ENCODE peak calls at places on chromosomes 3 and 15, in eight cellular contexts. D is C1 segment of cervical spinal cord; K is kidney; X is uterus; O is non-pigmented ciliary epithelial cell; Z is NCI-H1092 treated with DMSO at 0.1 percent for 48 hours; L is nephron progenitor cell; M is stimulated activated CD4-positive, alpha-beta T cell treated with anti-CD3 and anti-CD28 coated beads, Interleukin-2, amount 100 ng/mL, for 48 hours. P is an unnamed sample.

GRCh38 chr3:101009386-101009785 is 16.2 kb upstream of the ABI3BP start:
- DNase-seq in K (no peak), L (no peak), X (no peak), O (no peak), Z (no peak), M (no peak), D (no peak), P (no peak)

GRCh38 chr3:31103623-31104180 is 209.2 kb upstream of the GADL1 start:
- DNase-seq in O (no peak), L (no peak), M (no peak), X (no peak), K (no peak), D (no peak), Z (no peak), P (no peak)

GRCh38 chr3:164094546-164094945 is 983.8 kb downstream of the SI start:
- DNase-seq in L (no peak), X (no peak), O (no peak), M (no peak), K (no peak), Z (no peak), D (no peak), P (no peak)

GRCh38 chr3:195715583-195716266 is 5.1 kb upstream of the MUC20 start:
- DNase-seq in L (no peak), Z (no peak), O (no peak), D (no peak), X (no peak), K (peak; percentile 37), M (peak; percentile 21), P (no peak)

GRCh38 chr3:157746391-157746790 is 243.2 kb upstream of the VEPH1 start:
- DNase-seq in M (no peak), X (no peak), K (no peak), O (no peak), D (no peak), L (no peak), Z (no peak), P (no peak)

GRCh38 chr3:10551821-10552630 is 46.6 kb upstream of the ATP2B2 start:
- DNase-seq in Z (no peak), L (no peak), M (peak; percentile 79), O (peak; percentile 6), X (no peak), D (no peak), K (no peak), P (peak; percentile 27)

GRCh38 chr15:29345549-29346525 is 76.2 kb upstream of the NSMCE3 start:
- DNase-seq in X (no peak), O (no peak), K (no peak), M (no peak), L (peak; percentile 14), Z (no peak), D (no peak), P (peak; percentile 67)

GRCh38 chr15:30059771-30060170 is 23.0 kb upstream of the GOLGA8J start:
- DNase-seq in L (no peak), Z (no peak), D (no peak), K (no peak), O (no peak), X (no peak), M (no peak), P (no peak)

GRCh38 chr3:63519426-63519825 is 133.0 kb upstream of the SNTN start:
- DNase-seq in Z (no peak), X (no peak), O (no peak), M (no peak), L (no peak), D (no peak), K (no peak), P (no peak)

GRCh38 chr3:127779747-127780146 is 42.6 kb downstream of the MGLL start:
- DNase-seq in L (no peak), Z (no peak), O (no peak), X (no peak), M (no peak), K (no peak), D (no peak), P (no peak)

GRCh38 chr15:85097250-85097649 is 115.6 kb downstream of the PDE8A start:
- DNase-seq in D (no peak), L (no peak), Z (no peak), K (no peak), M (no peak), X (no peak), O (no peak), P (no peak)

GRCh38 chr3:15520804-15521572 is 518 bp downstream of the COLQ start:
- DNase-seq in L (no peak), M (no peak), X (no peak), D (no peak), O (no peak), K (no peak), Z (no peak), P (no peak)

GRCh38 chr3:41933154-41933676 is 28.7 kb downstream of the ULK4 start:
- DNase-seq in Z (no peak), K (no peak), X (no peak), M (no peak), D (no peak), L (no peak), O (peak; percentile 41), P (no peak)

GRCh38 chr3:4761759-4762158 is 217.5 kb upstream of the BHLHE40 start:
- DNase-seq in L (no peak), D (no peak), Z (no peak), O (no peak), K (no peak), X (no peak), M (no peak), P (no peak)

GRCh38 chr15:87267798-87268197 is 988.7 kb downstream of the NTRK3 start:
- DNase-seq in X (no peak), D (no peak), O (peak; percentile 38), K (no peak), L (no peak), Z (no peak), M (no peak), P (no peak)

GRCh38 chr3:178833696-178834095 is 237.9 kb downstream of the ZMAT3 start:
- DNase-seq in D (no peak), L (no peak), K (no peak), Z (no peak), O (no peak), M (no peak), X (no peak), P (no peak)

GRCh38 chr3:170154569-170155143 is 26.9 kb downstream of the PHC3 start:
- DNase-seq in X (no peak), L (no peak), Z (no peak), D (no peak), O (no peak), M (no peak), K (no peak), P (no peak)

GRCh38 chr3:11724615-11725339 is 81.1 kb upstream of the VGLL4 start:
- DNase-seq in Z (no peak), K (no peak), D (no peak), L (no peak), M (no peak), X (no peak), O (no peak), P (no peak)

GRCh38 chr3:151037746-151038145 is 47.7 kb upstream of the MED12L start:
- DNase-seq in K (peak; percentile 78), O (peak; percentile 88), Z (no peak), M (no peak), D (no peak), X (peak; percentile 28), L (no peak), P (peak; percentile 49)

GRCh38 chr3:106635271-106635670 is 742.0 kb upstream of the CCDC54 start:
- DNase-seq in X (no peak), L (no peak), M (no peak), D (no peak), Z (no peak), K (no peak), O (peak; percentile 64), P (no peak)

GRCh38 chr15:73240864-73241499 is 127.8 kb downstream of the HCN4 start:
- DNase-seq in X (peak; percentile 62), L (peak; percentile 79), M (peak; percentile 81), Z (peak; percentile 16), O (no peak), K (no peak), D (no peak), P (peak; percentile 76)

GRCh38 chr15:67843092-67843501 is 3.3 kb upstream of the RNU6-1 start:
- DNase-seq in O (no peak), L (no peak), K (no peak), X (no peak), D (no peak), M (no peak), Z (no peak), P (no peak)

GRCh38 chr3:43699864-43700263 is 9.1 kb downstream of the ABHD5 start:
- DNase-seq in D (no peak), L (no peak), K (no peak), O (no peak), X (no peak), Z (no peak), M (no peak), P (no peak)

GRCh38 chr15:45573961-45574629 is 13.1 kb upstream of the BLOC1S6 start:
- DNase-seq in L (peak; percentile 84), X (no peak), K (no peak), O (no peak), Z (no peak), D (no peak), M (no peak), P (peak; percentile 64)

GRCh38 chr3:396293-396692 is 199.7 kb downstream of the CHL1 start:
- DNase-seq in K (no peak), D (no peak), M (no peak), L (no peak), Z (no peak), O (no peak), X (no peak), P (no peak)

GRCh38 chr15:74417230-74417629 is 16.5 kb downstream of the SEMA7A start:
- DNase-seq in K (no peak), O (no peak), D (no peak), Z (no peak), X (no peak), L (no peak), M (no peak), P (no peak)

GRCh38 chr15:35624881-35625280 is 78.9 kb upstream of the DPH6 start:
- DNase-seq in K (peak; percentile 67), M (no peak), Z (no peak), X (peak; percentile 17), D (no peak), L (no peak), O (peak; percentile 67), P (no peak)

GRCh38 chr15:59644757-59645156 is 12.6 kb downstream of the GTF2A2 start:
- DNase-seq in O (peak; percentile 14), M (no peak), X (no peak), Z (no peak), K (no peak), D (no peak), L (no peak), P (no peak)

GRCh38 chr15:70323111-70323851 is 225.6 kb upstream of the TLE3 start:
- DNase-seq in M (no peak), D (no peak), K (peak; percentile 87), Z (peak; percentile 63), X (peak; percentile 88), L (peak; percentile 33), O (no peak), P (no peak)

GRCh38 chr3:2495746-2496145 is 397.1 kb downstream of the CNTN4 start:
- DNase-seq in M (no peak), Z (no peak), K (no peak), O (no peak), D (no peak), X (no peak), L (no peak), P (no peak)

GRCh38 chr3:111895079-111895478 is 36.0 kb downstream of the PHLDB2 start:
- DNase-seq in L (no peak), O (no peak), Z (peak; percentile 71), K (no peak), D (no peak), M (no peak), X (no peak), P (peak; percentile 24)

GRCh38 chr15:31591908-31592307 is 265.3 kb downstream of the KLF13 start:
- DNase-seq in M (no peak), L (no peak), X (no peak), O (no peak), D (no peak), Z (no peak), K (no peak), P (no peak)

GRCh38 chr3:119319311-119319710 is 25.1 kb downstream of the ARHGAP31 start:
- DNase-seq in O (no peak), Z (no peak), X (no peak), M (no peak), K (no peak), D (no peak), L (no peak), P (no peak)

GRCh38 chr3:23183731-23184130 is 19.4 kb upstream of the UBE2E2 start:
- DNase-seq in L (peak; percentile 27), D (no peak), M (no peak), X (peak; percentile 28), Z (peak; percentile 9), O (no peak), K (no peak), P (peak; percentile 70)

P was measured in iPS-NIHi11.